ENCODE peak calls at places on chromosomes 1 and 21, in seven cellular contexts. I is fibroblast of gingiva, K is activated B cell treated with CpG ODN at 0.5 μM for 24 hours, Q is iPS-NIHi11, R is lower lobe of right lung, D is COR-L47, Z is OCI-M1. T is an unnamed sample.
A peak's percentile ranks its signal among the peaks of the same experiment; 100 is the strongest.

GRCh38 chr1:36807262-36807661 is 227.1 kb downstream of the GRIK3 start:
- DNase-seq in Q (no peak), K (no peak), I (no peak), D (peak; percentile 33), Z (no peak), R (no peak), T (no peak)

GRCh38 chr21:42590431-42591131 is 62.8 kb upstream of the PDE9A start:
- DNase-seq in D (no peak), Q (no peak), I (no peak), Z (no peak), K (no peak), R (no peak), T (no peak)

GRCh38 chr1:75724472-75725022 is at the start of gene ACADM:
- DNase-seq in D (peak; percentile 70), Q (peak; percentile 88), R (peak; percentile 91), K (peak; percentile 90), I (peak; percentile 81), Z (peak; percentile 95), T (peak; percentile 91)

GRCh38 chr1:184340984-184341383 is 45.8 kb upstream of the C1orf21 start:
- DNase-seq in R (no peak), Q (peak; percentile 29), D (no peak), I (no peak), Z (peak; percentile 42), K (no peak), T (no peak)

GRCh38 chr21:30336596-30336995 is 898 bp downstream of the KRTAP27-1 start:
- DNase-seq in K (no peak), I (peak; percentile 10), D (no peak), Q (no peak), R (no peak), Z (no peak), T (no peak)

GRCh38 chr1:186059752-186060151 is 315.3 kb downstream of the TPR start:
- DNase-seq in K (no peak), Z (no peak), I (no peak), R (no peak), D (no peak), Q (no peak), T (no peak)

GRCh38 chr1:159141584-159142518 is 29.6 kb upstream of the CADM3 start:
- DNase-seq in Q (peak; percentile 69), K (no peak), Z (no peak), R (no peak), I (no peak), D (no peak), T (peak; percentile 27)

GRCh38 chr1:97164276-97164639 is 442.7 kb downstream of the PTBP2 start:
- DNase-seq in D (no peak), K (no peak), Z (peak; percentile 2), Q (no peak), I (no peak), R (no peak), T (no peak)

GRCh38 chr1:205581321-205581980 is 50.4 kb downstream of the ELK4 start:
- DNase-seq in Q (no peak), D (no peak), R (no peak), K (no peak), Z (no peak), I (no peak), T (no peak)

GRCh38 chr1:38991638-38992449 is 768 bp downstream of the AKIRIN1 start:
- DNase-seq in D (peak; percentile 24), Q (peak; percentile 61), R (peak; percentile 48), I (peak; percentile 37), K (peak; percentile 18), Z (peak; percentile 59), T (peak; percentile 60)

GRCh38 chr1:230066466-230067404 is at the start of gene GALNT2:
- DNase-seq in I (peak; percentile 84), K (peak; percentile 88), Z (peak; percentile 96), Q (peak; percentile 100), D (peak; percentile 82), R (peak; percentile 94), T (peak; percentile 94)

GRCh38 chr1:87144546-87144945 is 184.1 kb upstream of the LMO4 start:
- DNase-seq in R (no peak), Q (no peak), I (no peak), Z (no peak), D (no peak), K (no peak), T (no peak)

GRCh38 chr1:201157949-201158348 is 3.7 kb upstream of the TMEM9 start:
- DNase-seq in Z (no peak), I (no peak), R (no peak), D (no peak), K (no peak), Q (no peak), T (no peak)

GRCh38 chr1:162619076-162619475 is 13.2 kb upstream of the DDR2 start:
- DNase-seq in K (no peak), R (no peak), Q (no peak), Z (no peak), I (peak; percentile 46), D (no peak), T (no peak)

GRCh38 chr1:53896673-53897229 is 2.8 kb downstream of the DIO1 start:
- DNase-seq in K (no peak), R (no peak), D (no peak), Q (no peak), I (peak; percentile 96), Z (peak; percentile 34), T (no peak)

GRCh38 chr1:168958562-168959289 is 147.8 kb upstream of the ATP1B1 start:
- DNase-seq in I (no peak), D (peak; percentile 23), Q (no peak), R (no peak), Z (no peak), K (no peak), T (no peak)

GRCh38 chr1:214473392-214473791 is 78.0 kb downstream of the PTPN14 start:
- DNase-seq in I (peak; percentile 80), R (no peak), D (no peak), K (no peak), Q (no peak), Z (no peak), T (no peak)

GRCh38 chr21:45560106-45561021 is 18.1 kb upstream of the SLC19A1 start:
- DNase-seq in R (peak; percentile 43), D (no peak), Z (no peak), K (no peak), Q (peak; percentile 31), I (no peak), T (no peak)

GRCh38 chr1:78043436-78043835 is 2.3 kb upstream of the GIPC2 start:
- DNase-seq in I (no peak), R (no peak), Z (no peak), Q (no peak), K (no peak), D (no peak), T (no peak)

GRCh38 chr1:5717031-5717682 is 275.1 kb downstream of the NPHP4 start:
- DNase-seq in Q (no peak), R (peak; percentile 41), Z (no peak), D (no peak), I (no peak), K (no peak), T (peak; percentile 20)

GRCh38 chr1:216917039-216917438 is 193.8 kb upstream of the ESRRG start:
- DNase-seq in Q (no peak), R (no peak), Z (no peak), D (no peak), K (no peak), I (no peak), T (no peak)